ENCODE peak calls at places on chromosome X, in seven cellular contexts. F is HCT116, Q is SK-N-SH, M is HepG2, U is K562, G is H1, K is GM12878. B is an unnamed sample.

GRCh38 chrX:48903290-48903689 is 5.6 kb downstream of the PQBP1 start:
- DNase-seq in U (no peak), M (no peak), F (no peak), K (no peak), G (no peak), Q (no peak), B (no peak)

GRCh38 chrX:37487271-37487670 is 84.2 kb upstream of the LANCL3 start:
- DNase-seq in M (no peak), Q (no peak), K (no peak), U (no peak), G (no peak), F (no peak), B (no peak)

GRCh38 chrX:98398542-98398941 is 1514.8 kb downstream of the RPA4 start:
- DNase-seq in K (no peak), M (no peak), U (no peak), F (no peak), G (no peak), Q (no peak), B (no peak)

GRCh38 chrX:132561483-132561882 is 72.6 kb upstream of the MBNL3 start:
- DNase-seq in M (peak; percentile 48), U (no peak), G (no peak), Q (no peak), F (no peak), K (no peak), B (no peak)

GRCh38 chrX:75603833-75604232 is 81.0 kb upstream of the ZDHHC15 start:
- DNase-seq in F (no peak), G (no peak), M (peak; percentile 7), U (peak; percentile 18), Q (peak; percentile 42), K (no peak), B (peak; percentile 26)

GRCh38 chrX:11687157-11687556 is 21.4 kb upstream of the ARHGAP6 start:
- DNase-seq in G (no peak), F (no peak), Q (peak; percentile 40), K (no peak), M (no peak), U (no peak), B (no peak)

GRCh38 chrX:35670894-35671293 is 127.2 kb upstream of the MAGEB16 start:
- DNase-seq in M (no peak), U (no peak), F (no peak), Q (no peak), K (no peak), G (no peak), B (no peak)

GRCh38 chrX:149938427-149939270 is at the start of gene EOLA2:
- DNase-seq in G (peak; percentile 94), M (peak; percentile 94), Q (peak; percentile 73), F (peak; percentile 95), K (peak; percentile 97), U (peak; percentile 97), B (peak; percentile 96)

GRCh38 chrX:3939967-3940610 is 226.6 kb upstream of the PRKX start:
- DNase-seq in M (no peak), Q (peak; percentile 38), K (no peak), G (no peak), U (peak; percentile 15), F (peak; percentile 15), B (peak; percentile 33)

GRCh38 chrX:140050906-140051305 is 85.6 kb upstream of the CXorf66 start:
- DNase-seq in M (no peak), Q (no peak), F (no peak), K (no peak), G (no peak), U (peak; percentile 3), B (no peak)

GRCh38 chrX:149996515-149996914 is 58.2 kb upstream of the EOLA2 start:
- DNase-seq in M (peak; percentile 2), K (no peak), G (no peak), F (no peak), Q (no peak), U (no peak), B (no peak)

GRCh38 chrX:135170877-135171519 is at the start of gene CT55:
- DNase-seq in U (peak; percentile 91), G (no peak), M (no peak), Q (peak; percentile 31), K (no peak), F (no peak), B (no peak)

GRCh38 chrX:21907250-21907649 is 33.3 kb upstream of the SMS start:
- DNase-seq in U (no peak), M (no peak), K (no peak), F (no peak), G (no peak), Q (no peak), B (no peak)

GRCh38 chrX:121307441-121307840 is 260.0 kb downstream of the GLUD2 start:
- DNase-seq in M (no peak), U (no peak), Q (no peak), G (no peak), F (no peak), K (peak; percentile 63), B (no peak)

GRCh38 chrX:133674726-133675470 is 259.6 kb upstream of the GPC4 start:
- DNase-seq in G (no peak), F (no peak), M (peak; percentile 33), Q (no peak), U (no peak), K (no peak), B (peak; percentile 13)

GRCh38 chrX:47619486-47620302 is at the start of gene SYN1:
- DNase-seq in U (peak; percentile 91), M (peak; percentile 18), K (no peak), F (peak; percentile 42), G (peak; percentile 47), Q (peak; percentile 94), B (peak; percentile 90)

GRCh38 chrX:136046295-136046894 is 61.2 kb downstream of the SLC9A6 start:
- DNase-seq in Q (no peak), G (no peak), M (no peak), K (no peak), F (no peak), U (no peak), B (no peak)

GRCh38 chrX:138945219-138945618 is 233.7 kb upstream of the FGF13 start:
- DNase-seq in Q (no peak), M (no peak), F (no peak), U (peak; percentile 39), K (no peak), G (no peak), B (no peak)

GRCh38 chrX:150429577-150429976 is 66.5 kb downstream of the MAMLD1 start:
- DNase-seq in F (no peak), Q (no peak), U (no peak), G (no peak), M (no peak), K (no peak), B (no peak)

GRCh38 chrX:43940811-43941210 is 32.4 kb downstream of the NDP start:
- DNase-seq in F (no peak), G (no peak), Q (no peak), U (no peak), M (no peak), K (no peak), B (no peak)

GRCh38 chrX:43939187-43939926 is 33.8 kb downstream of the NDP start:
- DNase-seq in F (no peak), K (no peak), U (no peak), Q (no peak), G (no peak), M (no peak), B (no peak)
- TF ChIP-seq JUND in F (no peak), K (no peak), U (no peak), Q (no peak), G (no peak), M (no peak), B (no peak)

DNA sequence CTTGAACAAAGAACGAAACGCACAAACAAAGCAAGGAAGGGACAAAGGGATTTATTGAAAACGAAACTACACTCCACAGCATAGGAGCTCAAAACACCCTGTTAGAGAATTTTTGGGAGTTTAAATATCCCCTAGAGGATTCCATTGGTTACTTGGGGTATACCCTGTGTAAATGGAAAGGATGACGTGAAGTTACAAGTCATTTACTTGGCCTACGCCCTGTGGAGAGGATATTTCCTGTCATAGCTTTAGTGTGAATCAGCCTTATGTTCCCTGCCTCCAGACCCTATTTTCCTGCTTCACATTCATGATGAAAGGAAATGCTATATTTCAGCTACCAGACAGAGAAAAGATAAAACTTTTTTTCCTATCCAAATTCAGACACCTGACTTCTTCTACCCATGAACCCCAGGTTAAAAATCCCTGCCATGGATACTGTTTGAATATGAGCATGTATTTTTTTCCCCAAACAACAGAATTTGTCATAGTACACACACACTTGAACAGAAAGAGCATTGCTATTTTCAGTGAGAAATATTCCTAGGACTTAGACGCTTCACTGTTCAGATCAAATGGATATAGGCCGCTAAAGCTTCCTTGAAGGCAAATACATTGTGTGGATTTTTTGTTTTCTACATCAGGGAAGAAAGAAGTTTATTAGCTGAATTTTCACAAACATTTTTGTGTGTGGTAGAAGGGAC is 20.4 kb downstream of the PIN4 start:
- DNase-seq in Q (no peak), M (no peak), F (no peak), K (no peak), G (no peak), U (no peak), B (no peak)
- TF ChIP-seq JUND in Q (peak; percentile 21), M (no peak), F (peak; percentile 13), K (no peak), G (no peak), U (no peak), B (no peak)

GRCh38 chrX:69505772-69506616 is 1.9 kb downstream of the NALF2 start:
- DNase-seq in M (no peak), G (no peak), U (no peak), F (no peak), Q (no peak), K (no peak), B (no peak)

GRCh38 chrX:69501433-69501832 is 2.7 kb upstream of the NALF2 start:
- DNase-seq in Q (no peak), F (peak; percentile 48), M (peak; percentile 52), G (no peak), K (no peak), U (peak; percentile 6), B (no peak)

GRCh38 chrX:69504626-69505612 is 793 bp downstream of the NALF2 start:
- DNase-seq in U (no peak), F (no peak), K (no peak), Q (peak; percentile 62), M (no peak), G (no peak), B (peak; percentile 0)

GRCh38 chrX:69503228-69503834 is 795 bp upstream of the NALF2 start:
- DNase-seq in U (no peak), K (no peak), G (no peak), M (peak; percentile 79), Q (peak; percentile 71), F (peak; percentile 43), B (no peak)

GRCh38 chrX:69503835-69504625 is at the start of gene NALF2:
- DNase-seq in Q (peak; percentile 86), M (peak; percentile 59), K (no peak), G (no peak), F (peak; percentile 37), U (peak; percentile 24), B (peak; percentile 74)
- TF ChIP-seq JUND in Q (no peak), M (no peak), K (no peak), G (no peak), F (no peak), U (no peak), B (no peak)

GRCh38 chrX:15056044-15056443 is 182.8 kb downstream of the MOSPD2 start:
- DNase-seq in M (no peak), G (no peak), K (no peak), U (no peak), F (no peak), Q (no peak), B (no peak)

GRCh38 chrX:15059488-15059887 is 186.3 kb downstream of the MOSPD2 start:
- DNase-seq in Q (no peak), G (no peak), F (no peak), K (no peak), U (no peak), M (no peak), B (no peak)

GRCh38 chrX:15050395-15050794 is 177.2 kb downstream of the MOSPD2 start:
- DNase-seq in M (no peak), Q (no peak), U (peak; percentile 16), F (no peak), G (no peak), K (no peak), B (no peak)

GRCh38 chrX:15055146-15055930 is 182.1 kb downstream of the MOSPD2 start:
- DNase-seq in M (no peak), Q (no peak), K (no peak), F (no peak), U (no peak), G (no peak), B (no peak)
- TF ChIP-seq JUND in M (no peak), Q (no peak), K (no peak), F (no peak), U (no peak), G (no peak), B (no peak)

B was measured in T47D.